ENCODE peak calls at places on chromosomes 6 and 20, in four cellular contexts. S is SW 1271, I is HTR-8/SVneo, T is lower lobe of right lung. E is an unnamed sample.

GRCh38 chr6:28544211-28544610 is 18.5 kb downstream of the GPX5 start:
- DNase-seq in I (no peak), T (no peak), S (no peak), E (no peak)

GRCh38 chr20:37764333-37764935 is 70.6 kb downstream of the CTNNBL1 start:
- DNase-seq in T (no peak), I (no peak), S (no peak), E (no peak)

GRCh38 chr6:80233955-80234354 is 127.5 kb downstream of the BCKDHB start:
- DNase-seq in I (no peak), S (no peak), T (no peak), E (no peak)

GRCh38 chr20:18481596-18481995 is 14.4 kb downstream of the POLR3F start:
- DNase-seq in I (no peak), S (no peak), T (no peak), E (no peak)

GRCh38 chr6:44435500-44435899 is 48.0 kb downstream of the CDC5L start:
- DNase-seq in I (no peak), T (no peak), S (no peak), E (no peak)

GRCh38 chr6:79076881-79077641 is 993 bp downstream of the PHIP start:
- DNase-seq in S (peak; percentile 79), I (peak; percentile 70), T (peak; percentile 95), E (peak; percentile 77)

GRCh38 chr6:157615411-157615763 is 207.7 kb upstream of the SNX9 start:
- DNase-seq in S (no peak), T (no peak), I (no peak), E (no peak)

GRCh38 chr6:163635315-163635714 is 220.8 kb downstream of the QKI start:
- DNase-seq in S (no peak), I (no peak), T (no peak), E (no peak)

E was measured in NCI-H2171.